ENCODE peak calls at places on chromosomes 3 and 15, in four cellular contexts. One of them, this sample, is unnamed.

GRCh38 chr3:1578105-1578833 is 485.4 kb downstream of the CNTN6 start:
- DNase-seq in A549: no peak
- DNase-seq in MM.1S: no peak
- DNase-seq in cardiac muscle cell: no peak
- DNase-seq in this sample: no peak

GRCh38 chr15:29382862-29383261 is 113.2 kb upstream of the NSMCE3 start:
- DNase-seq in MM.1S: no peak
- DNase-seq in A549: no peak
- DNase-seq in cardiac muscle cell: no peak
- DNase-seq in this sample: no peak

GRCh38 chr3:139106013-139106932 is 61.6 kb upstream of the PRR23C start:
- DNase-seq in cardiac muscle cell: no peak
- DNase-seq in A549: no peak
- DNase-seq in MM.1S: no peak
- DNase-seq in this sample: no peak

GRCh38 chr15:68492855-68493254 is 60.9 kb upstream of the ITGA11 start:
- DNase-seq in MM.1S: no peak
- DNase-seq in A549: no peak
- DNase-seq in cardiac muscle cell: peak; percentile 46
- DNase-seq in this sample: no peak

GRCh38 chr15:64213646-64214045 is 50.8 kb upstream of the PPIB start:
- DNase-seq in MM.1S: no peak
- DNase-seq in A549: no peak
- DNase-seq in cardiac muscle cell: no peak
- DNase-seq in this sample: no peak

GRCh38 chr3:32313723-32314473 is 75.4 kb downstream of the CMTM8 start:
- DNase-seq in MM.1S: no peak
- DNase-seq in cardiac muscle cell: peak; percentile 35
- DNase-seq in A549: no peak
- DNase-seq in this sample: no peak

GRCh38 chr15:67076147-67076843 is 10.9 kb downstream of the SMAD3 start:
- DNase-seq in A549: peak; percentile 76
- DNase-seq in MM.1S: no peak
- DNase-seq in cardiac muscle cell: peak; percentile 80
- DNase-seq in this sample: no peak

GRCh38 chr3:137763594-137763938 is 549 bp upstream of the SOX14 start:
- DNase-seq in A549: no peak
- DNase-seq in cardiac muscle cell: no peak
- DNase-seq in MM.1S: no peak
- DNase-seq in this sample: no peak

GRCh38 chr3:170599995-170600624 is 14.2 kb upstream of the SLC7A14 start:
- DNase-seq in MM.1S: no peak
- DNase-seq in cardiac muscle cell: no peak
- DNase-seq in A549: no peak
- DNase-seq in this sample: no peak

GRCh38 chr3:187744169-187745151 is 808 bp downstream of the BCL6 start:
- DNase-seq in A549: peak; percentile 15
- DNase-seq in MM.1S: peak; percentile 31
- DNase-seq in cardiac muscle cell: peak; percentile 70
- DNase-seq in this sample: no peak

DNA sequence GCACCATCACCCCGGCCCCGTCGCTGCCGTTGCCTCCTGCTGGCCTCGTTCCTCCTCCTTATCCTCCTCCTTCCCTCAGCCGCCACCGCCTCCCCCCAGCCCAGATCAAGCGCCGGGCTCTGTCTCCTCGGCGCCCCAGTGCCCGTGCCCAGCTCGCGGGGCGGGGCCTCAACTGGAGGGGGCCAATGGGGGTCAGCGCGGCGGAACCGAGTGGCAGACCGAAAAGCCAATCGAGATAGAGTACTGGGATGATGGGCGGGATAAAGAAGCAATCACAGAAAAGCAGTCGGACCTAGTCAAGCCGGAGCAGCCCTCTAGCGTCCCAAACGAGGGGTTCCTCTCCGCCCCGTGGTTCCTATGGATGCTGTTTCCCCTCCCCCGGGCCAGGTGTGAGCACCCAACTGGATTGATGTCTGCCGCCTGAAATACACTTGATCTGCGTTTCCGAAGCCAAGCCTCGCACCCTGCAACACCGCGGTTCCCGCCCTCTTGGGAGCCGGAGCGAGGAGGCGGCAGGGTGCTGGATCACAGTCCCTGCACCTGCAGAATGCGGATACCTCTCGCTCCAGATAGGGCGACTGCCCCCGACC is at the start of gene FRMD5:
- DNase-seq in cardiac muscle cell: peak; percentile 96
- DNase-seq in MM.1S: peak; percentile 95
- DNase-seq in A549: peak; percentile 83
- DNase-seq in this sample: peak; percentile 87
- H3K27ac ChIP-seq in cardiac muscle cell: no peak within 1 kb of the TSS
- H3K27ac ChIP-seq in MM.1S: no peak within 1 kb of the TSS
- H3K27ac ChIP-seq in A549: peak within 1 kb of the TSS; percentile 91
- H3K27ac ChIP-seq in this sample: no peak within 1 kb of the TSS

GRCh38 chr3:37687966-37688365 is 173.7 kb upstream of the CTDSPL start:
- DNase-seq in MM.1S: no peak
- DNase-seq in cardiac muscle cell: no peak
- DNase-seq in A549: no peak
- DNase-seq in this sample: no peak
- H3K27ac ChIP-seq in MM.1S: no peak overlapping the region
- H3K27ac ChIP-seq in cardiac muscle cell: no peak overlapping the region
- H3K27ac ChIP-seq in A549: no peak overlapping the region
- H3K27ac ChIP-seq in this sample: no peak overlapping the region

GRCh38 chr3:43497905-43498365 is 123.9 kb downstream of the ANO10 start:
- DNase-seq in cardiac muscle cell: peak; percentile 50
- DNase-seq in MM.1S: no peak
- DNase-seq in A549: no peak
- DNase-seq in this sample: no peak
- H3K27ac ChIP-seq in cardiac muscle cell: no peak overlapping the region
- H3K27ac ChIP-seq in MM.1S: no peak overlapping the region
- H3K27ac ChIP-seq in A549: no peak overlapping the region
- H3K27ac ChIP-seq in this sample: no peak overlapping the region

DNA sequence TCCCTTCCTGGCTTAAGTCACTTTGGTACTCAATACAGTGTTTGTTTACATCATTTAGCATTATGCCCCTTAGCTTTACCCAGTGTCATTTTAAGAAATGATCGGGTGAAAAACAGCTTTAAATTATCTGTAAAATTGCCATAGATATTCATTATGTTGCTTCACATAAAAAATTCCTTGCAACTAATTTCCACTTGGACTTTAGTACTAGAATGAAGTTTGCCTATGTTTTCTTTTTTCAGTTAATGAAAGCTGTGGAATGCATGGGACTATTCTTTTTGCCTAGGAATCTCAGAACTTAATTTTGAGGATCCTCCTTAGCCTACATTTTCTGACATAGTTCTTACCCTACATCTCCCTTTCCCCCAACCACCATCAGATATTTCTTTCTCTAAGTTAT is 38.4 kb downstream of the CCNL1 start:
- DNase-seq in A549: no peak
- DNase-seq in cardiac muscle cell: no peak
- DNase-seq in MM.1S: no peak
- DNase-seq in this sample: no peak
- H3K27ac ChIP-seq in A549: no peak overlapping the region
- H3K27ac ChIP-seq in cardiac muscle cell: no peak overlapping the region
- H3K27ac ChIP-seq in MM.1S: no peak overlapping the region
- H3K27ac ChIP-seq in this sample: no peak overlapping the region

DNA sequence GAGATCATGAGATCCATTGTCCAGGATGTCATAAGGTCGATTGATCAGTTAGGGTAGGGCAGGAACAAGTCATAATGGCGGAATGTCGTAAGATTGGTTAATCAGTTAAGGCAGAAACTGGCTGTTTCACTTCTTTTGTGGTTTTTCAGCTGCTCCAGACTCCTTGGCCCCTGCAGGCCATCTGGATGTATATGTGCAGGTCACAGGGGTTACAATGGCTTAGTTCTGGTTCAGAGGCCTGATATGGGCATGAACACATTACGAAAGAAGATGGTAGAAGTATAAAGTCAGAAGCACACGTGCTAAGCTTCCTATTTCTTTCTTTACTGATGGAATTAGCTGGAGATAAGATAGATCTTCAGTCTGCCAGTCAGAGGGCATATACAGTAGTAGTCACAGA is 315.4 kb upstream of the LRRC3B start:
- DNase-seq in A549: no peak
- DNase-seq in MM.1S: no peak
- DNase-seq in cardiac muscle cell: no peak
- DNase-seq in this sample: no peak
- H3K27ac ChIP-seq in A549: no peak overlapping the region
- H3K27ac ChIP-seq in MM.1S: no peak overlapping the region
- H3K27ac ChIP-seq in cardiac muscle cell: no peak overlapping the region
- H3K27ac ChIP-seq in this sample: no peak overlapping the region